ENCODE peak calls at places on chromosome 13, in ten cellular contexts. N is CD8-positive, alpha-beta memory T cell; O is adrenal gland; K is fibroblast of mammary gland; M is epithelial cell of esophagus; T is SJSA1; F is choroid plexus epithelial cell; E is bronchial epithelial cell; D is dorsolateral prefrontal cortex; C is tibial artery. L is an unnamed sample.

GRCh38 chr13:52961196-52961845 is 67.3 kb upstream of the OLFM4 start:
- DNase-seq in N (no peak), O (no peak), K (no peak), M (no peak), T (no peak), F (no peak), E (no peak), D (no peak), C (no peak), L (no peak)

GRCh38 chr13:110923777-110924638 is 9.1 kb upstream of the ANKRD10 start:
- DNase-seq in N (no peak), O (no peak), K (no peak), M (no peak), T (no peak), F (no peak), E (no peak), D (no peak), C (no peak), L (no peak)

GRCh38 chr13:52001120-52001731 is 10.0 kb downstream of the ATP7B start:
- DNase-seq in N (no peak), O (no peak), K (peak; percentile 59), M (peak; percentile 62), T (peak; percentile 21), F (peak; percentile 71), E (peak; percentile 60), D (no peak), C (no peak), L (no peak)

GRCh38 chr13:36766295-36766694 is 52.7 kb upstream of the RFXAP start:
- DNase-seq in N (no peak), O (no peak), K (peak; percentile 81), M (peak; percentile 77), T (peak; percentile 49), F (peak; percentile 93), E (peak; percentile 89), D (no peak), C (no peak), L (peak; percentile 39)

GRCh38 chr13:32538234-32538620 is 368 bp downstream of the N4BP2L2 start:
- DNase-seq in N (no peak), O (peak; percentile 56), K (peak; percentile 45), M (peak; percentile 52), T (no peak), F (peak; percentile 61), E (peak; percentile 51), D (peak; percentile 17), C (peak; percentile 72), L (no peak)

GRCh38 chr13:33150146-33150545 is 133.9 kb downstream of the KL start:
- DNase-seq in N (no peak), O (no peak), K (peak; percentile 46), M (peak; percentile 51), T (no peak), F (peak; percentile 67), E (peak; percentile 42), D (no peak), C (no peak), L (no peak)

GRCh38 chr13:109778102-109778542 is 8.3 kb downstream of the IRS2 start:
- DNase-seq in N (no peak), O (no peak), K (peak; percentile 63), M (peak; percentile 83), T (peak; percentile 95), F (peak; percentile 66), E (peak; percentile 90), D (no peak), C (no peak), L (no peak)

GRCh38 chr13:25574437-25575426 is 203.0 kb downstream of the ATP8A2 start:
- DNase-seq in N (peak; percentile 27), O (peak; percentile 84), K (peak; percentile 78), M (peak; percentile 87), T (peak; percentile 61), F (peak; percentile 95), E (peak; percentile 72), D (peak; percentile 83), C (peak; percentile 73), L (no peak)

GRCh38 chr13:51009597-51009996 is 100.0 kb downstream of the RNASEH2B start:
- DNase-seq in N (no peak), O (no peak), K (no peak), M (no peak), T (no peak), F (no peak), E (no peak), D (no peak), C (no peak), L (no peak)

GRCh38 chr13:45051315-45051714 is 62.0 kb downstream of the GPALPP1 start:
- DNase-seq in N (no peak), O (no peak), K (no peak), M (no peak), T (no peak), F (no peak), E (no peak), D (no peak), C (no peak), L (no peak)

GRCh38 chr13:45048890-45049407 is 59.6 kb downstream of the GPALPP1 start:
- DNase-seq in N (no peak), O (no peak), K (no peak), M (no peak), T (no peak), F (no peak), E (no peak), D (no peak), C (no peak), L (no peak)

GRCh38 chr13:45046445-45046844 is 57.1 kb downstream of the GPALPP1 start:
- DNase-seq in N (no peak), O (no peak), K (no peak), M (no peak), T (no peak), F (no peak), E (no peak), D (no peak), C (no peak), L (no peak)

GRCh38 chr13:45049478-45049877 is 60.1 kb downstream of the GPALPP1 start:
- DNase-seq in N (no peak), O (no peak), K (no peak), M (no peak), T (no peak), F (no peak), E (no peak), D (no peak), C (no peak), L (no peak)

GRCh38 chr13:45047394-45048328 is 58.3 kb downstream of the GPALPP1 start:
- DNase-seq in N (peak; percentile 65), O (peak; percentile 77), K (peak; percentile 80), M (peak; percentile 87), T (peak; percentile 63), F (peak; percentile 89), E (peak; percentile 77), D (peak; percentile 80), C (peak; percentile 73), L (peak; percentile 63)
- H3K4me3 ChIP-seq in N (peak overlapping the region; percentile 16), O (peak overlapping the region; percentile 43), K (peak overlapping the region; percentile 58), M (peak overlapping the region; percentile 44), T (peak overlapping the region; percentile 18), F (peak overlapping the region; percentile 62), E (peak overlapping the region; percentile 41), D (peak overlapping the region; percentile 73), C (peak overlapping the region; percentile 38), L (peak overlapping the region; percentile 35)

GRCh38 chr13:76967031-76967430 is 18.7 kb downstream of the ACOD1 start:
- DNase-seq in N (no peak), O (no peak), K (no peak), M (no peak), T (no peak), F (no peak), E (no peak), D (no peak), C (no peak), L (no peak)
- H3K4me3 ChIP-seq in N (no peak overlapping the region), O (no peak overlapping the region), K (no peak overlapping the region), M (no peak overlapping the region), T (no peak overlapping the region), F (no peak overlapping the region), E (no peak overlapping the region), D (no peak overlapping the region), C (no peak overlapping the region), L (no peak overlapping the region)

GRCh38 chr13:21176195-21176981 is at the start of the genes MRPL57 and SKA3:
- DNase-seq in N (peak; percentile 92), O (peak; percentile 94), K (peak; percentile 90), M (peak; percentile 93), T (peak; percentile 93), F (peak; percentile 96), E (peak; percentile 80), D (peak; percentile 82), C (peak; percentile 93), L (peak; percentile 92)

GRCh38 chr13:21175656-21176194 is 627 bp downstream of the SKA3 start:
- DNase-seq in N (no peak), O (no peak), K (peak; percentile 54), M (no peak), T (no peak), F (peak; percentile 58), E (peak; percentile 24), D (no peak), C (no peak), L (no peak)

GRCh38 chr13:21171420-21171819 is 4.9 kb downstream of the SKA3 start:
- DNase-seq in N (no peak), O (no peak), K (no peak), M (no peak), T (no peak), F (no peak), E (no peak), D (no peak), C (no peak), L (no peak)

GRCh38 chr13:21181671-21182070 is 5.2 kb downstream of the MRPL57 start:
- DNase-seq in N (no peak), O (no peak), K (no peak), M (no peak), T (no peak), F (no peak), E (no peak), D (no peak), C (no peak), L (no peak)

DNA sequence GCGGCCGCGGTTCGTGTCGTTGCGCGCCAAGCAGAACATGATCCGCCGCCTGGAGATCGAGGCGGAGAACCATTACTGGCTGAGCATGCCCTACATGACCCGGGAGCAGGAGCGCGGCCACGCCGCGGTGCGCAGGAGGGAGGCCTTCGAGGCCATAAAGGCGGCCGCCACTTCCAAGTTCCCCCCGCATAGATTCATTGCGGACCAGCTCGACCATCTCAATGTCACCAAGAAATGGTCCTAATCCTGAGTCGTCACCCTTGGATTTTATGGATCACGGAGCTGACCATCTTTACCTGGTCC is 475 bp downstream of the MRPL57 start:
- DNase-seq in N (no peak), O (no peak), K (no peak), M (no peak), T (no peak), F (no peak), E (no peak), D (no peak), C (no peak), L (no peak)
- H3K4me3 ChIP-seq in N (peak overlapping the region; percentile 57), O (peak overlapping the region; percentile 73), K (peak overlapping the region; percentile 86), M (peak overlapping the region; percentile 80), T (peak overlapping the region; percentile 84), F (peak overlapping the region; percentile 98), E (peak overlapping the region; percentile 97), D (peak overlapping the region; percentile 96), C (peak overlapping the region; percentile 88), L (peak overlapping the region; percentile 86)

GRCh38 chr13:62194371-62194770 is 778.7 kb upstream of the PCDH20 start:
- DNase-seq in N (no peak), O (no peak), K (no peak), M (no peak), T (no peak), F (no peak), E (no peak), D (no peak), C (no peak), L (no peak)

DNA sequence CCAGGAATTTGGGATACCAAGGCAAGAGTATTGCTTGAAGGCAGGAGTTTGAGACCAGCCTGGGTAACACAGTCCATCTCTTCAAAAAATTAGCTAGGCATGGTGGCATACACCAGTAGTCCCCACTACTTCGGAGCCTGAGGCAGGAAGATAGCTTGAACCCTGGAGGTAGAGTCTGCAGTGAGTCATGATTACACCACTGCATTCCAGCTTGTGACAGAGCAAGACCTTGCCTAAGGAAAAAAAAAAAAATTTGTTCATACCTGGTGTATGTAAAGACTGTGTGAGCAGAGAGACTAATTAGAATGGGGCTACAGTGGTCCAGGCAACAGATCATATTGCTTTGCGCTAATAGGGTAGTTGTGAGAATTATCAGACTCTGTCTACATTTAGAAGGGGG is 778.3 kb upstream of the PCDH20 start:
- DNase-seq in N (no peak), O (no peak), K (no peak), M (peak; percentile 32), T (no peak), F (no peak), E (peak; percentile 21), D (no peak), C (no peak), L (no peak)
- H3K4me3 ChIP-seq in N (no peak overlapping the region), O (no peak overlapping the region), K (no peak overlapping the region), M (no peak overlapping the region), T (no peak overlapping the region), F (no peak overlapping the region), E (no peak overlapping the region), D (no peak overlapping the region), C (no peak overlapping the region), L (no peak overlapping the region)